ENCODE peak calls at places on chromosomes 2 and 18, in five cellular contexts. O is GM12878, F is HEK293T, D is HepG2, S is NT2/D1. H is an unnamed sample.

GRCh38 chr2:178836807-178837206 is 29.6 kb upstream of the TTN start:
- DNase-seq in F (no peak), S (no peak), D (no peak), O (no peak), H (no peak)

GRCh38 chr2:201120500-201120899 is 4.5 kb downstream of the CFLAR start:
- DNase-seq in F (no peak), S (no peak), O (no peak), D (no peak), H (no peak)

GRCh38 chr2:2831656-2832055 is 500.6 kb upstream of the MYT1L start:
- DNase-seq in O (no peak), F (no peak), D (no peak), S (no peak), H (no peak)

GRCh38 chr2:69789129-69789528 is 40.3 kb upstream of the GMCL1 start:
- DNase-seq in O (no peak), S (peak; percentile 35), D (peak; percentile 82), F (no peak), H (peak; percentile 13)

GRCh38 chr2:12391097-12391496 is 325.6 kb upstream of the TRIB2 start:
- DNase-seq in D (peak; percentile 13), S (no peak), F (no peak), O (no peak), H (no peak)

GRCh38 chr2:218982312-218983262 is 2.4 kb downstream of the FEV start:
- DNase-seq in D (no peak), O (no peak), F (no peak), S (no peak), H (peak; percentile 70)

GRCh38 chr2:11938196-11938595 is 191.8 kb downstream of the LPIN1 start:
- DNase-seq in O (no peak), F (no peak), S (no peak), D (no peak), H (no peak)

GRCh38 chr2:109423556-109424359 is 190.0 kb downstream of the SEPTIN10 start:
- DNase-seq in F (no peak), D (no peak), O (no peak), S (no peak), H (no peak)

GRCh38 chr2:44553456-44553855 is 191.7 kb downstream of the CAMKMT start:
- DNase-seq in D (no peak), F (no peak), S (no peak), O (no peak), H (no peak)

GRCh38 chr2:96207073-96207777 is 1.4 kb downstream of the STARD7 start:
- DNase-seq in D (no peak), S (no peak), O (no peak), F (no peak), H (no peak)

GRCh38 chr2:96204836-96205235 is 3.8 kb downstream of the STARD7 start:
- DNase-seq in F (no peak), O (no peak), D (no peak), S (no peak), H (no peak)

GRCh38 chr2:96203130-96204028 is 5.2 kb downstream of the STARD7 start:
- DNase-seq in S (no peak), O (no peak), D (no peak), F (no peak), H (no peak)

GRCh38 chr2:96205888-96206287 is 2.7 kb downstream of the STARD7 start:
- DNase-seq in O (no peak), D (no peak), F (no peak), S (no peak), H (no peak)

DNA sequence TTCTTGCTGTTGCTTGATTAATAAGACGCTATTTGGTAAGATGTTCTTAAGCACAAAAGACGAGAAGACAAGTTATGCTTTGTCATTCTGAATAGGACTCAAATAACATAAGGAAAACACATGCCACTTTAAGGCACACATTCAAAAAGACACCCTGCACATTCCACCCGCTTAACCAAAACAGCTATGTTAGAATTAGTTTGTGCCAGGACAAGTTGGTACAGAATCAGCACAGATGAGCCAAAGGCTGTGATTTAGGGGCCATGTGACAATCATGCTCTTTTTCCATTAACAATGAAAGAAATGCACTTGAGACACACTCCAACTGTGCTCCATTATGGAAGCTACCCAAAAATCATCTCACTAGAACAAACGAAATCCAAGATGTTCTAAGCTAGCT is 3.4 kb downstream of the STARD7 start:
- DNase-seq in D (no peak), S (no peak), O (no peak), F (no peak), H (no peak)
- TF ChIP-seq SUZ12 in D (no peak), S (no peak), O (no peak), F (no peak), H (no peak)

GRCh38 chr2:149330127-149331022 is at the start of gene LYPD6:
- DNase-seq in O (no peak), F (peak; percentile 82), D (peak; percentile 23), S (peak; percentile 40), H (peak; percentile 82)
- TF ChIP-seq SUZ12 in O (no peak), F (no peak), D (no peak), S (no peak), H (no peak)

GRCh38 chr18:22214731-22215528 is 45.5 kb downstream of the GATA6 start:
- DNase-seq in S (no peak), F (no peak), O (no peak), D (no peak), H (no peak)
- TF ChIP-seq SUZ12 in S (no peak), F (no peak), O (no peak), D (no peak), H (no peak)

GRCh38 chr18:62189208-62189607 is 2.2 kb downstream of the RELCH start:
- DNase-seq in F (no peak), S (no peak), D (no peak), O (no peak), H (no peak)
- TF ChIP-seq SUZ12 in F (no peak), S (no peak), D (no peak), O (no peak), H (no peak)

GRCh38 chr2:29119211-29119610 is 4.0 kb downstream of the CLIP4 start:
- DNase-seq in F (no peak), O (no peak), D (no peak), S (no peak), H (no peak)

GRCh38 chr2:29129586-29130281 is 14.5 kb downstream of the CLIP4 start:
- DNase-seq in O (no peak), S (no peak), F (no peak), D (no peak), H (no peak)

GRCh38 chr2:29120846-29121245 is 5.6 kb downstream of the CLIP4 start:
- DNase-seq in F (no peak), D (no peak), O (no peak), S (no peak), H (no peak)

GRCh38 chr2:29124504-29124903 is 9.3 kb downstream of the CLIP4 start:
- DNase-seq in D (no peak), O (no peak), F (no peak), S (no peak), H (no peak)

DNA sequence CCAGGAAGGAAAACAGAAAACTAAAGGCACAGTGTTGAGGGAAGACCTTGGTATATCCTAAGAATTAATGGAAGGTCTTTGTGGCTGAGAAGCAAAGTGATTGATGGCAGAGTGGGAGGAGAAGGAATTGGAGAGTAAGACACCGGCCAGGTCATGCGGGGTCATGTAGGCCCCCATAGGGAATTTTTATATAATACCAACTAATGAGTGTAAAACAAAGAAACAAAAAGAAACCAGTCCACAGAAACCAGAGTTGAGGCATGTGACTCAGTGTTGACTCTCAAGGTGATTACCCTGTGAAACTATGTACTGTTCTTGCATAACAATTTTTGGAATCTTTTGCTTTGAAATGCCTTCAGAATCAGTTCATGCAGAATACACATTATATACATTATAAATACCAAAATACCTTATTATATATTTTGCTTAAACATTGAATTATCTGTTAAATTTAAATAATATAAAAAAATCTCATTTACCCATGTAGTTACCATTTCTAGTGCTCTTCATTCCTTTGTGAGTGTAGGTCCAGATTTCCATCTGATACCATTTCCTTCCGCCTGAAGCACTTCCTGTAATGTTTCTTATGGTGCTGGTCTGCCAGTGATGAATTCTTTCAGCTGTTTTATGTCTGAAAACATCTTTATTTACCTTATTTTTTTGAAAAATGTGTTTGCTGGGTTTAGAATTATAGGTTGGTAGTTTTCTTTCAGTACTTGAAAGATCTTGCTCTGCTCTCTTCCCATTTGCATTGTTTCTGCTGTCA is 8.6 kb downstream of the CLIP4 start:
- DNase-seq in S (no peak), D (peak; percentile 76), O (no peak), F (no peak), H (no peak)
- TF ChIP-seq SUZ12 in S (no peak), D (no peak), O (no peak), F (no peak), H (no peak)